ENCODE peak calls at places on chromosomes 11 and 22, in ten cellular contexts. P is ACHN; M is NCI-H2081; D is non-pigmented ciliary epithelial cell; A is Calu3; Q is CD8-positive, alpha-beta memory T cell; W is AG08395; R is stimulated activated CD4-positive, alpha-beta T cell treated with anti-CD3 and anti-CD28 coated beads, Interleukin-4, amount 100 ng/mL, for 4 hours; C is H9; E is heart left ventricle. J is an unnamed sample.

GRCh38 chr11:67500818-67501584 is 4.2 kb downstream of the PITPNM1 start:
- DNase-seq in P (no peak), M (no peak), D (no peak), A (no peak), Q (no peak), W (no peak), R (no peak), C (no peak), E (no peak), J (no peak)

GRCh38 chr22:29871684-29872083 is 11.3 kb upstream of the MTMR3 start:
- DNase-seq in P (no peak), M (peak; percentile 4), D (no peak), A (no peak), Q (no peak), W (no peak), R (no peak), C (no peak), E (no peak), J (no peak)

GRCh38 chr11:18192988-18193387 is 20.4 kb downstream of the MRGPRX4 start:
- DNase-seq in P (no peak), M (no peak), D (no peak), A (no peak), Q (no peak), W (no peak), R (no peak), C (peak; percentile 72), E (no peak), J (no peak)

GRCh38 chr11:27183672-27184457 is 143.2 kb downstream of the BBOX1 start:
- DNase-seq in P (peak; percentile 50), M (peak; percentile 69), D (no peak), A (peak; percentile 57), Q (no peak), W (peak; percentile 68), R (peak; percentile 8), C (no peak), E (peak; percentile 37), J (peak; percentile 9)

GRCh38 chr11:67613313-67613959 is 6.7 kb downstream of the NDUFV1 start:
- DNase-seq in P (no peak), M (no peak), D (no peak), A (no peak), Q (no peak), W (no peak), R (no peak), C (peak; percentile 28), E (no peak), J (no peak)

GRCh38 chr22:50112151-50113118 is 22.6 kb downstream of the MOV10L1 start:
- DNase-seq in P (no peak), M (no peak), D (peak; percentile 60), A (peak; percentile 14), Q (no peak), W (peak; percentile 45), R (no peak), C (no peak), E (peak; percentile 56), J (no peak)

GRCh38 chr11:102237096-102237735 is 80.1 kb upstream of the BIRC3 start:
- DNase-seq in P (no peak), M (no peak), D (no peak), A (no peak), Q (no peak), W (peak; percentile 57), R (no peak), C (no peak), E (no peak), J (no peak)

GRCh38 chr11:86176165-86176884 is 68.2 kb upstream of the EED start:
- DNase-seq in P (no peak), M (no peak), D (no peak), A (peak; percentile 8), Q (no peak), W (no peak), R (peak; percentile 31), C (no peak), E (no peak), J (no peak)

GRCh38 chr11:65575568-65576231 is at the start of gene EHBP1L1:
- DNase-seq in P (peak; percentile 69), M (peak; percentile 59), D (no peak), A (peak; percentile 83), Q (peak; percentile 87), W (peak; percentile 73), R (peak; percentile 77), C (no peak), E (peak; percentile 81), J (peak; percentile 80)

GRCh38 chr22:46390652-46391301 is 55.3 kb downstream of the TRMU start:
- DNase-seq in P (no peak), M (peak; percentile 4), D (no peak), A (peak; percentile 73), Q (no peak), W (peak; percentile 89), R (no peak), C (no peak), E (peak; percentile 66), J (no peak)

GRCh38 chr11:134579709-134580634 is 167.9 kb upstream of the B3GAT1 start:
- DNase-seq in P (no peak), M (no peak), D (no peak), A (no peak), Q (no peak), W (no peak), R (no peak), C (peak; percentile 26), E (no peak), J (no peak)

GRCh38 chr22:44805663-44806062 is 53.3 kb downstream of the ARHGAP8 start:
- DNase-seq in P (no peak), M (no peak), D (no peak), A (no peak), Q (no peak), W (no peak), R (no peak), C (no peak), E (no peak), J (no peak)

GRCh38 chr22:20027966-20028854 is 7.3 kb downstream of the TANGO2 start:
- DNase-seq in P (peak; percentile 20), M (no peak), D (no peak), A (peak; percentile 30), Q (peak; percentile 8), W (no peak), R (no peak), C (peak; percentile 15), E (no peak), J (no peak)

GRCh38 chr11:108647701-108648527 is 17.0 kb upstream of the DDX10 start:
- DNase-seq in P (peak; percentile 71), M (peak; percentile 68), D (peak; percentile 69), A (peak; percentile 53), Q (peak; percentile 74), W (peak; percentile 67), R (peak; percentile 52), C (peak; percentile 78), E (peak; percentile 74), J (peak; percentile 50)

GRCh38 chr22:39658367-39658766 is 87.8 kb downstream of the CACNA1I start:
- DNase-seq in P (no peak), M (no peak), D (no peak), A (no peak), Q (peak; percentile 70), W (no peak), R (no peak), C (no peak), E (no peak), J (peak; percentile 75)

GRCh38 chr22:22137891-22138290 is 106.7 kb upstream of the VPREB1 start:
- DNase-seq in P (no peak), M (no peak), D (no peak), A (no peak), Q (no peak), W (no peak), R (no peak), C (no peak), E (no peak), J (no peak)

GRCh38 chr11:57903441-57904123 is 120.1 kb upstream of the OR9Q1 start:
- DNase-seq in P (peak; percentile 57), M (no peak), D (no peak), A (peak; percentile 85), Q (no peak), W (no peak), R (peak; percentile 2), C (no peak), E (peak; percentile 8), J (no peak)

GRCh38 chr11:125192194-125192593 is 27.6 kb downstream of the PKNOX2 start:
- DNase-seq in P (no peak), M (no peak), D (no peak), A (no peak), Q (no peak), W (no peak), R (no peak), C (no peak), E (no peak), J (no peak)

GRCh38 chr11:12832828-12833227 is 158.6 kb downstream of the TEAD1 start:
- DNase-seq in P (no peak), M (no peak), D (no peak), A (no peak), Q (no peak), W (no peak), R (no peak), C (no peak), E (no peak), J (no peak)

GRCh38 chr11:7442588-7443215 is 42.6 kb upstream of the OLFML1 start:
- DNase-seq in P (peak; percentile 45), M (peak; percentile 32), D (peak; percentile 5), A (peak; percentile 82), Q (peak; percentile 71), W (peak; percentile 77), R (peak; percentile 67), C (peak; percentile 75), E (peak; percentile 51), J (peak; percentile 41)

GRCh38 chr11:43969543-43969942 is 27.1 kb downstream of the C11orf96 start:
- DNase-seq in P (no peak), M (peak; percentile 17), D (no peak), A (no peak), Q (no peak), W (no peak), R (no peak), C (no peak), E (no peak), J (no peak)

J was measured in central memory CD4-positive, alpha-beta T cell.